ENCODE peak calls at places on chromosomes 1 and 21, in seven cellular contexts. One of them, this sample, is unnamed.
A peak's percentile ranks its signal among the peaks of the same experiment; 100 is the strongest.

GRCh38 chr1:25973610-25974355 is 24.1 kb downstream of the PAFAH2 start:
- DNase-seq in BJ: no peak
- DNase-seq in MM.1S: no peak
- DNase-seq in endothelial cell: no peak
- DNase-seq in fibroblast of pulmonary artery: no peak
- DNase-seq in A549: no peak
- DNase-seq in heart left ventricle: no peak
- DNase-seq in this sample: no peak

GRCh38 chr1:218869276-218869675 is 304.4 kb upstream of the LYPLAL1 start:
- DNase-seq in endothelial cell: no peak
- DNase-seq in heart left ventricle: no peak
- DNase-seq in fibroblast of pulmonary artery: no peak
- DNase-seq in BJ: no peak
- DNase-seq in A549: no peak
- DNase-seq in MM.1S: no peak
- DNase-seq in this sample: no peak

GRCh38 chr1:246012271-246012854 is 494.7 kb downstream of the SMYD3 start:
- DNase-seq in fibroblast of pulmonary artery: peak; percentile 73
- DNase-seq in heart left ventricle: no peak
- DNase-seq in BJ: no peak
- DNase-seq in A549: peak; percentile 17
- DNase-seq in endothelial cell: peak; percentile 23
- DNase-seq in MM.1S: peak; percentile 30
- DNase-seq in this sample: peak; percentile 47

GRCh38 chr1:243595527-243596206 is 254.4 kb downstream of the AKT3 start:
- DNase-seq in BJ: no peak
- DNase-seq in endothelial cell: no peak
- DNase-seq in fibroblast of pulmonary artery: peak; percentile 69
- DNase-seq in MM.1S: no peak
- DNase-seq in heart left ventricle: no peak
- DNase-seq in A549: no peak
- DNase-seq in this sample: no peak

GRCh38 chr1:30668026-30668425 is 55.4 kb downstream of the MATN1 start:
- DNase-seq in heart left ventricle: no peak
- DNase-seq in endothelial cell: no peak
- DNase-seq in A549: no peak
- DNase-seq in MM.1S: no peak
- DNase-seq in fibroblast of pulmonary artery: peak; percentile 8
- DNase-seq in BJ: no peak
- DNase-seq in this sample: no peak

GRCh38 chr1:209094384-209094783 is 489.1 kb upstream of the CAMK1G start:
- DNase-seq in BJ: no peak
- DNase-seq in endothelial cell: no peak
- DNase-seq in fibroblast of pulmonary artery: no peak
- DNase-seq in heart left ventricle: no peak
- DNase-seq in MM.1S: no peak
- DNase-seq in A549: no peak
- DNase-seq in this sample: no peak

GRCh38 chr1:215704089-215704860 is 137.2 kb downstream of the KCTD3 start:
- DNase-seq in endothelial cell: no peak
- DNase-seq in MM.1S: no peak
- DNase-seq in heart left ventricle: no peak
- DNase-seq in A549: no peak
- DNase-seq in fibroblast of pulmonary artery: peak; percentile 26
- DNase-seq in BJ: no peak
- DNase-seq in this sample: peak; percentile 10

GRCh38 chr1:192609110-192610079 is 26.6 kb upstream of the RGS13 start:
- DNase-seq in heart left ventricle: peak; percentile 32
- DNase-seq in fibroblast of pulmonary artery: no peak
- DNase-seq in A549: no peak
- DNase-seq in BJ: no peak
- DNase-seq in endothelial cell: no peak
- DNase-seq in MM.1S: peak; percentile 95
- DNase-seq in this sample: peak; percentile 73

GRCh38 chr1:246324711-246325110 is 182.4 kb downstream of the SMYD3 start:
- DNase-seq in fibroblast of pulmonary artery: peak; percentile 6
- DNase-seq in BJ: no peak
- DNase-seq in endothelial cell: no peak
- DNase-seq in A549: peak; percentile 50
- DNase-seq in heart left ventricle: no peak
- DNase-seq in MM.1S: no peak
- DNase-seq in this sample: no peak

GRCh38 chr1:30287976-30288375 is 435.4 kb downstream of the MATN1 start:
- DNase-seq in heart left ventricle: no peak
- DNase-seq in endothelial cell: no peak
- DNase-seq in BJ: no peak
- DNase-seq in MM.1S: no peak
- DNase-seq in A549: no peak
- DNase-seq in fibroblast of pulmonary artery: no peak
- DNase-seq in this sample: no peak

GRCh38 chr21:44845418-44846200 is 27.7 kb upstream of the SUMO3 start:
- DNase-seq in fibroblast of pulmonary artery: peak; percentile 64
- DNase-seq in A549: peak; percentile 77
- DNase-seq in BJ: no peak
- DNase-seq in MM.1S: peak; percentile 33
- DNase-seq in endothelial cell: peak; percentile 71
- DNase-seq in heart left ventricle: peak; percentile 75
- DNase-seq in this sample: peak; percentile 80

GRCh38 chr1:232382671-232383070 is 247.3 kb downstream of the SIPA1L2 start:
- DNase-seq in heart left ventricle: no peak
- DNase-seq in A549: no peak
- DNase-seq in MM.1S: no peak
- DNase-seq in BJ: no peak
- DNase-seq in fibroblast of pulmonary artery: no peak
- DNase-seq in endothelial cell: no peak
- DNase-seq in this sample: no peak

GRCh38 chr1:89613928-89614327 is 19.0 kb upstream of the LRRC8C start:
- DNase-seq in MM.1S: no peak
- DNase-seq in fibroblast of pulmonary artery: no peak
- DNase-seq in BJ: no peak
- DNase-seq in heart left ventricle: no peak
- DNase-seq in endothelial cell: no peak
- DNase-seq in A549: no peak
- DNase-seq in this sample: no peak

GRCh38 chr1:89611721-89612120 is 21.2 kb upstream of the LRRC8C start:
- DNase-seq in A549: no peak
- DNase-seq in MM.1S: no peak
- DNase-seq in heart left ventricle: no peak
- DNase-seq in BJ: no peak
- DNase-seq in fibroblast of pulmonary artery: no peak
- DNase-seq in endothelial cell: no peak
- DNase-seq in this sample: peak; percentile 72

GRCh38 chr1:89620664-89621063 is 12.3 kb upstream of the LRRC8C start:
- DNase-seq in endothelial cell: no peak
- DNase-seq in A549: no peak
- DNase-seq in MM.1S: peak; percentile 25
- DNase-seq in heart left ventricle: no peak
- DNase-seq in fibroblast of pulmonary artery: no peak
- DNase-seq in BJ: no peak
- DNase-seq in this sample: no peak

GRCh38 chr1:89616844-89617627 is 15.9 kb upstream of the LRRC8C start:
- DNase-seq in endothelial cell: no peak
- DNase-seq in heart left ventricle: no peak
- DNase-seq in A549: no peak
- DNase-seq in BJ: no peak
- DNase-seq in fibroblast of pulmonary artery: no peak
- DNase-seq in MM.1S: no peak
- DNase-seq in this sample: no peak

DNA sequence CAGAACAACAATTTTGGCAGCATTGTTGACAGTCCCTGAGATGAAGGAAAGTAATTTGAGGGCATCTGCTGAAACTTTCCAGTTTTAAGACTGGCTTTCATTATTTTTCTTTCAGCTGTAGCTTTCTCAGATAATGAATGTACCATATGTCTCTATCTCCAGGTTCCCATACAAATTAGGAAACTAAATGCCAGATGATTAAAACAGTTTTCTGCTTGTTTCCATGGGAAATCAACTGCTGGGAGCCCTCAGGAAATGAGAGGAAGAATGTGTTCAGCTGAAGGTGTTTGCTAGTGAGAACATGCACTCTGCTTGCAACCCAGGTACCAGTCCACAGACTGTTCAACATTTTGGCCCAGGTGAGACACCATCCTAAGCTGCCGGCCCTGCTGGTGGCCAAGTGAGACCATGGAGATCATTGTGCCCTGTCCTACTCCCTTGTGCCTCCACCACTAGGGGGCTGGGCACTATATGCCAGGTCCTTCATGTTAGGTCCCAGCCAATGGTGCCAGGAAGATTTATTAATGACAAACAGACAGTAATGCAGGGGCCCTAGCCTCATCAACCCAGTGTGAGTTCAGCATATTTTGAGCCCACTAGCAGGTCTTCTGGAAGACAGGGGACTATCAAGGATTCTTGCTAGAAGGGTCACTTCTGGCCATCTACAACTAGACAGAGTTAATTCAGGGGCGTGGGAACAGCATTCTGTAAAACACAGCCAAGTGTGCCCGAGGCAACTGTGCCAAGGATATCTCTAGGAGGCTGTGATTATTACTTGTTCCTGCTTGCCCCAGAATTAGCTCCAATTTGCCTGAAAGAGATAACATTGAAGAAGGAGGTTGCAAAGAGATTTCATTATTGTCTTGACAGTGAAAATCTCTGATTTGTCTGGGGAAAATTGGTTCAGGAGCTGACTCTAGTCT is 17.0 kb upstream of the LRRC8C start:
- DNase-seq in A549: no peak
- DNase-seq in endothelial cell: peak; percentile 30
- DNase-seq in MM.1S: peak; percentile 30
- DNase-seq in BJ: no peak
- DNase-seq in heart left ventricle: no peak
- DNase-seq in fibroblast of pulmonary artery: no peak
- DNase-seq in this sample: no peak
- TF ChIP-seq CTCF in A549: no peak
- TF ChIP-seq CTCF in endothelial cell: no peak
- TF ChIP-seq CTCF in MM.1S: peak; percentile 60
- TF ChIP-seq CTCF in BJ: peak; percentile 44
- TF ChIP-seq CTCF in heart left ventricle: peak; percentile 39
- TF ChIP-seq CTCF in fibroblast of pulmonary artery: peak; percentile 40
- TF ChIP-seq CTCF in this sample: peak; percentile 15

GRCh38 chr1:160061376-160062100 is 8.4 kb downstream of the KCNJ10 start:
- DNase-seq in BJ: no peak
- DNase-seq in endothelial cell: no peak
- DNase-seq in heart left ventricle: no peak
- DNase-seq in fibroblast of pulmonary artery: no peak
- DNase-seq in MM.1S: no peak
- DNase-seq in A549: no peak
- DNase-seq in this sample: no peak
- TF ChIP-seq CTCF in BJ: no peak
- TF ChIP-seq CTCF in endothelial cell: no peak
- TF ChIP-seq CTCF in heart left ventricle: no peak
- TF ChIP-seq CTCF in fibroblast of pulmonary artery: no peak
- TF ChIP-seq CTCF in MM.1S: no peak
- TF ChIP-seq CTCF in A549: no peak
- TF ChIP-seq CTCF in this sample: peak; percentile 18

GRCh38 chr1:180167721-180168467 is 13.2 kb downstream of the QSOX1 start:
- DNase-seq in heart left ventricle: no peak
- DNase-seq in endothelial cell: no peak
- DNase-seq in BJ: no peak
- DNase-seq in fibroblast of pulmonary artery: no peak
- DNase-seq in A549: peak; percentile 84
- DNase-seq in MM.1S: no peak
- DNase-seq in this sample: no peak
- TF ChIP-seq CTCF in heart left ventricle: no peak
- TF ChIP-seq CTCF in endothelial cell: no peak
- TF ChIP-seq CTCF in BJ: no peak
- TF ChIP-seq CTCF in fibroblast of pulmonary artery: no peak
- TF ChIP-seq CTCF in A549: no peak
- TF ChIP-seq CTCF in MM.1S: no peak
- TF ChIP-seq CTCF in this sample: no peak

GRCh38 chr1:234072793-234073192 is 168.3 kb downstream of the SLC35F3 start:
- DNase-seq in endothelial cell: no peak
- DNase-seq in MM.1S: no peak
- DNase-seq in BJ: no peak
- DNase-seq in heart left ventricle: no peak
- DNase-seq in A549: no peak
- DNase-seq in fibroblast of pulmonary artery: no peak
- DNase-seq in this sample: no peak

GRCh38 chr1:234067584-234067983 is 163.1 kb downstream of the SLC35F3 start:
- DNase-seq in MM.1S: no peak
- DNase-seq in BJ: no peak
- DNase-seq in endothelial cell: no peak
- DNase-seq in heart left ventricle: no peak
- DNase-seq in fibroblast of pulmonary artery: no peak
- DNase-seq in A549: no peak
- DNase-seq in this sample: no peak

GRCh38 chr1:234065794-234066447 is 161.4 kb downstream of the SLC35F3 start:
- DNase-seq in A549: peak; percentile 58
- DNase-seq in MM.1S: peak; percentile 73
- DNase-seq in BJ: no peak
- DNase-seq in heart left ventricle: peak; percentile 52
- DNase-seq in endothelial cell: peak; percentile 91
- DNase-seq in fibroblast of pulmonary artery: peak; percentile 67
- DNase-seq in this sample: peak; percentile 59

DNA sequence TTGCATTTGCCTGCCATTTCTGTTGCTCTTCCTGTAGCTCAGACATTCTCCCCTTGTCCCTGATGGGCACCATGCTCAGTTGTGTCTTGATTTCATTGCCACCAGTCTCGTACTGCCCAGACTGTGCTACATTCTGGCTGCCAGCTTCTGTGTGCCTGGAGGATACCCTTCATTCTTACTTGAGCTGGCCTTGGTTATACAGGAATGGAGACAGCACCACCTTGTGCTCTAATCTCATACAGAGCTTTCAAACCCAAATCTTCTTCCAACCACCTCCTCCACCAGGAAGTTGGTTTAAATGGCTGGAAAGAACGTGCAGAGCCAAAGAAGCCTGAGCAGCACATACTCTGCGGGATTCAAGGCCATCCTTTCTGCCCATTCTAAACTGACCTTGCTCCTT is 165.3 kb downstream of the SLC35F3 start:
- DNase-seq in endothelial cell: no peak
- DNase-seq in A549: no peak
- DNase-seq in BJ: no peak
- DNase-seq in MM.1S: no peak
- DNase-seq in heart left ventricle: no peak
- DNase-seq in fibroblast of pulmonary artery: no peak
- DNase-seq in this sample: no peak
- TF ChIP-seq CTCF in endothelial cell: no peak
- TF ChIP-seq CTCF in A549: peak; percentile 36
- TF ChIP-seq CTCF in BJ: no peak
- TF ChIP-seq CTCF in MM.1S: peak; percentile 24
- TF ChIP-seq CTCF in heart left ventricle: no peak
- TF ChIP-seq CTCF in fibroblast of pulmonary artery: no peak
- TF ChIP-seq CTCF in this sample: no peak

DNA sequence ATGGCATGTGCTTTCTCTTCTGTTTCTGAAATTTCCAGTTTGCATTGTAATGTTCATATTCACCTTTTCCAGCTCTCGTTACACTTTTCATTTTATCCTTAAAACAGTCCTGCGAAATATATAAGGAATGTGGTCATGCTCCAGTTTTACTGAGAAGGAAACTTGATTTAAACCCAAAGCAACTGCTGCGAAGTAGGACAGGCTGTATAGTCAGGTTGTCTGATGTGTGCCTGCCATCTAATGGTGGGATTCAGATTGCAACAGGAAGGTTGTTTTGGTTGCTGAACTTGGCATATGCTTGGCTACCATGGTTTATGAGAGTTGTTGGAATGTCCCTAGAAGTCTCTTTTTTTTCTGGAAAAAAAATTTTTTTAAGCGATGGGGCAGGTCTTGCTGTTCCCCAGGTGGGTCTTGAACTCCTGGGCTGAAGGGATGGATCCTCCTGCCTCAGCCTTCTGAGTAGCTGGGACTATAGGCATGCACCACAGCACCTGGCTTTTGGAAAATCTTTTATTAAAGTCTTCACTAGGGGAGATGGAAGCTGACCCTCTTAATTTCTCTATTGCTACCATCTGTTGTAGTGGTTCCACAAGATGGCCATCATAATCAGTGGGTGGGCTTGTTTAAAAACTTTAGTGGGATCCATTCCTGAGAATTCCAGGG is 86.9 kb downstream of the UCK2 start:
- DNase-seq in MM.1S: peak; percentile 80
- DNase-seq in endothelial cell: peak; percentile 76
- DNase-seq in A549: peak; percentile 76
- DNase-seq in BJ: no peak
- DNase-seq in fibroblast of pulmonary artery: peak; percentile 92
- DNase-seq in heart left ventricle: peak; percentile 65
- DNase-seq in this sample: peak; percentile 78
- TF ChIP-seq CTCF in MM.1S: peak; percentile 98
- TF ChIP-seq CTCF in endothelial cell: peak; percentile 71
- TF ChIP-seq CTCF in A549: peak; percentile 93
- TF ChIP-seq CTCF in BJ: peak; percentile 83
- TF ChIP-seq CTCF in fibroblast of pulmonary artery: peak; percentile 93
- TF ChIP-seq CTCF in heart left ventricle: peak; percentile 94
- TF ChIP-seq CTCF in this sample: peak; percentile 80

This sample was measured in GM10248.